ENCODE peak calls at places on chromosomes 2 and 18, in four cellular contexts. One of them, this sample, is unnamed.

GRCh38 chr2:38438536-38439225 is 61.6 kb upstream of the ATL2 start:
- DNase-seq in MCF 10A: no peak
- DNase-seq in epithelial cell of esophagus: peak; percentile 74
- DNase-seq in ovary: no peak
- DNase-seq in this sample: no peak

GRCh38 chr18:36185901-36186460 is 1.3 kb upstream of the MOCOS start:
- DNase-seq in epithelial cell of esophagus: no peak
- DNase-seq in ovary: peak; percentile 47
- DNase-seq in MCF 10A: no peak
- DNase-seq in this sample: no peak

GRCh38 chr18:63823516-63824219 is 48.5 kb downstream of the SERPINB7 start:
- DNase-seq in ovary: no peak
- DNase-seq in MCF 10A: peak; percentile 36
- DNase-seq in epithelial cell of esophagus: peak; percentile 51
- DNase-seq in this sample: no peak

GRCh38 chr2:197309369-197310231 is 980 bp downstream of the ANKRD44 start:
- DNase-seq in MCF 10A: no peak
- DNase-seq in epithelial cell of esophagus: no peak
- DNase-seq in ovary: peak; percentile 47
- DNase-seq in this sample: peak; percentile 42

GRCh38 chr2:217901826-217902225 is 101.0 kb downstream of the TNS1 start:
- DNase-seq in epithelial cell of esophagus: no peak
- DNase-seq in ovary: no peak
- DNase-seq in MCF 10A: no peak
- DNase-seq in this sample: no peak

GRCh38 chr18:54416459-54416858 is 58.8 kb downstream of the C18orf54 start:
- DNase-seq in epithelial cell of esophagus: peak; percentile 35
- DNase-seq in MCF 10A: no peak
- DNase-seq in ovary: no peak
- DNase-seq in this sample: no peak

GRCh38 chr2:241083091-241083415 is 19.0 kb downstream of the MTERF4 start:
- DNase-seq in MCF 10A: no peak
- DNase-seq in ovary: no peak
- DNase-seq in epithelial cell of esophagus: no peak
- DNase-seq in this sample: no peak

GRCh38 chr2:96843538-96844268 is at the start of gene ANKRD23:
- DNase-seq in epithelial cell of esophagus: no peak
- DNase-seq in ovary: no peak
- DNase-seq in MCF 10A: no peak
- DNase-seq in this sample: no peak

GRCh38 chr2:33583194-33583938 is 15.7 kb downstream of the FAM98A start:
- DNase-seq in epithelial cell of esophagus: peak; percentile 33
- DNase-seq in ovary: no peak
- DNase-seq in MCF 10A: peak; percentile 49
- DNase-seq in this sample: no peak

GRCh38 chr2:48282281-48282680 is 247.7 kb upstream of the STON1 start:
- DNase-seq in MCF 10A: no peak
- DNase-seq in ovary: no peak
- DNase-seq in epithelial cell of esophagus: no peak
- DNase-seq in this sample: no peak

GRCh38 chr18:67428805-67429204 is 87.7 kb downstream of the DSEL start:
- DNase-seq in ovary: no peak
- DNase-seq in epithelial cell of esophagus: no peak
- DNase-seq in MCF 10A: no peak
- DNase-seq in this sample: no peak

GRCh38 chr2:10519067-10519740 is 71.1 kb upstream of the ODC1 start:
- DNase-seq in MCF 10A: no peak
- DNase-seq in ovary: no peak
- DNase-seq in epithelial cell of esophagus: no peak
- DNase-seq in this sample: no peak

GRCh38 chr18:59426855-59427254 is 67.8 kb upstream of the LMAN1 start:
- DNase-seq in epithelial cell of esophagus: peak; percentile 95
- DNase-seq in ovary: no peak
- DNase-seq in MCF 10A: no peak
- DNase-seq in this sample: no peak

GRCh38 chr2:96509114-96509846 is 4.1 kb upstream of the NEURL3 start:
- DNase-seq in MCF 10A: peak; percentile 84
- DNase-seq in ovary: peak; percentile 88
- DNase-seq in epithelial cell of esophagus: peak; percentile 90
- DNase-seq in this sample: peak; percentile 17

GRCh38 chr2:230797515-230798495 is 66.9 kb upstream of the ITM2C start:
- DNase-seq in MCF 10A: peak; percentile 49
- DNase-seq in ovary: no peak
- DNase-seq in epithelial cell of esophagus: peak; percentile 44
- DNase-seq in this sample: no peak

GRCh38 chr2:227655454-227655853 is 11.2 kb upstream of the SCYGR5 start:
- DNase-seq in ovary: no peak
- DNase-seq in epithelial cell of esophagus: peak; percentile 91
- DNase-seq in MCF 10A: peak; percentile 95
- DNase-seq in this sample: no peak

GRCh38 chr2:46643951-46644350 is 164.6 kb downstream of the TMEM247 start:
- DNase-seq in ovary: no peak
- DNase-seq in MCF 10A: peak; percentile 60
- DNase-seq in epithelial cell of esophagus: peak; percentile 78
- DNase-seq in this sample: no peak

GRCh38 chr18:2111456-2111855 is 459.8 kb downstream of the METTL4 start:
- DNase-seq in ovary: no peak
- DNase-seq in epithelial cell of esophagus: peak; percentile 61
- DNase-seq in MCF 10A: peak; percentile 36
- DNase-seq in this sample: no peak

GRCh38 chr2:188576657-188577056 is 285.0 kb downstream of the GULP1 start:
- DNase-seq in MCF 10A: no peak
- DNase-seq in ovary: no peak
- DNase-seq in epithelial cell of esophagus: no peak
- DNase-seq in this sample: no peak

GRCh38 chr2:156455366-156455975 is 19.3 kb downstream of the GPD2 start:
- DNase-seq in epithelial cell of esophagus: peak; percentile 85
- DNase-seq in ovary: no peak
- DNase-seq in MCF 10A: peak; percentile 58
- DNase-seq in this sample: no peak

GRCh38 chr2:120298173-120298835 is 45.7 kb downstream of the RALB start:
- DNase-seq in MCF 10A: no peak
- DNase-seq in ovary: no peak
- DNase-seq in epithelial cell of esophagus: no peak
- DNase-seq in this sample: no peak

GRCh38 chr18:11071300-11071699 is 78.1 kb downstream of the PIEZO2 start:
- DNase-seq in ovary: no peak
- DNase-seq in epithelial cell of esophagus: no peak
- DNase-seq in MCF 10A: no peak
- DNase-seq in this sample: no peak

GRCh38 chr2:233455491-233455890 is 101.2 kb downstream of the DGKD start:
- DNase-seq in MCF 10A: no peak
- DNase-seq in epithelial cell of esophagus: no peak
- DNase-seq in ovary: no peak
- DNase-seq in this sample: no peak

GRCh38 chr18:24913507-24914147 is 438.3 kb downstream of the ZNF521 start:
- DNase-seq in epithelial cell of esophagus: no peak
- DNase-seq in ovary: no peak
- DNase-seq in MCF 10A: no peak
- DNase-seq in this sample: no peak